ENCODE peak calls at places on chromosomes 4 and X, in nine cellular contexts. L is epithelial cell of esophagus, C is esophagus squamous epithelium, B is astrocyte of the spinal cord, A is heart left ventricle, M is HFFc6, I is brain microvascular endothelial cell, Z is suprapubic skin, O is pancreas. J is an unnamed sample.
A peak's percentile ranks its signal among the peaks of the same experiment; 100 is the strongest.

GRCh38 chr4:3387154-3387942 is 54.4 kb upstream of the HGFAC start:
- DNase-seq in C (no peak), L (peak; percentile 31), Z (no peak), A (no peak), I (no peak), B (no peak), O (no peak), M (no peak), J (no peak)

GRCh38 chr4:7444314-7444713 is 9.6 kb upstream of the PSAPL1 start:
- DNase-seq in A (no peak), C (no peak), Z (no peak), O (no peak), M (no peak), I (no peak), L (no peak), B (no peak), J (no peak)

GRCh38 chr4:78951862-78952472 is 12.7 kb upstream of the PAQR3 start:
- DNase-seq in L (peak; percentile 54), B (peak; percentile 43), C (no peak), A (no peak), I (no peak), Z (no peak), M (peak; percentile 21), O (no peak), J (no peak)

GRCh38 chr4:111605111-111605510 is 540.1 kb upstream of the FAM241A start:
- DNase-seq in L (peak; percentile 67), I (no peak), Z (no peak), M (no peak), B (no peak), O (no peak), C (no peak), A (no peak), J (no peak)

GRCh38 chrX:132016628-132017430 is 6.3 kb upstream of the STK26 start:
- DNase-seq in L (no peak), I (no peak), B (no peak), Z (no peak), A (no peak), M (no peak), O (no peak), C (no peak), J (no peak)

GRCh38 chr4:186345184-186345583 is 79.2 kb downstream of the F11 start:
- DNase-seq in O (no peak), M (no peak), B (no peak), C (no peak), Z (no peak), A (no peak), I (no peak), L (no peak), J (no peak)

GRCh38 chr4:47195706-47196105 is 164.3 kb downstream of the GABRB1 start:
- DNase-seq in A (no peak), O (no peak), C (no peak), Z (no peak), M (no peak), L (peak; percentile 38), B (no peak), I (peak; percentile 48), J (no peak)

GRCh38 chr4:124940387-124940786 is 227.9 kb upstream of the ANKRD50 start:
- DNase-seq in M (peak; percentile 95), A (no peak), B (peak; percentile 97), I (peak; percentile 85), O (no peak), C (no peak), Z (no peak), L (peak; percentile 93), J (no peak)

GRCh38 chr4:174749091-174749490 is 80.0 kb downstream of the GLRA3 start:
- DNase-seq in M (no peak), L (no peak), C (no peak), B (peak; percentile 76), I (no peak), Z (no peak), A (no peak), O (no peak), J (no peak)

GRCh38 chr4:153639556-153640475 is 44.3 kb upstream of the TLR2 start:
- DNase-seq in I (no peak), M (no peak), Z (no peak), C (no peak), B (no peak), A (no peak), L (no peak), O (no peak), J (no peak)

GRCh38 chr4:153243464-153243863 is 39.2 kb downstream of the TRIM2 start:
- DNase-seq in A (no peak), L (no peak), B (no peak), O (no peak), C (no peak), Z (no peak), I (no peak), M (no peak), J (no peak)

GRCh38 chr4:53306729-53307128 is 59.1 kb downstream of the SCFD2 start:
- DNase-seq in A (no peak), L (no peak), B (no peak), M (peak; percentile 84), I (no peak), C (no peak), Z (no peak), O (no peak), J (no peak)

GRCh38 chr4:88409206-88409605 is 30.6 kb downstream of the HERC6 start:
- DNase-seq in L (no peak), C (no peak), O (no peak), B (no peak), A (no peak), I (no peak), M (no peak), Z (no peak), J (no peak)

GRCh38 chr4:81049310-81049709 is 18.8 kb downstream of the BMP3 start:
- DNase-seq in Z (no peak), O (no peak), C (no peak), B (no peak), L (no peak), A (no peak), M (no peak), I (no peak), J (no peak)

GRCh38 chrX:71917621-71918341 is 7.1 kb downstream of the NHSL2 start:
- DNase-seq in A (no peak), L (peak; percentile 37), B (no peak), O (no peak), C (no peak), Z (no peak), I (no peak), M (no peak), J (no peak)

GRCh38 chrX:103685396-103685795 is 1.1 kb downstream of the MORF4L2 start:
- DNase-seq in O (no peak), B (peak; percentile 13), Z (no peak), A (no peak), L (no peak), M (no peak), C (no peak), I (peak; percentile 6), J (no peak)

GRCh38 chrX:3609800-3610199 is 103.6 kb downstream of the PRKX start:
- DNase-seq in C (no peak), Z (no peak), M (peak; percentile 85), I (peak; percentile 58), L (peak; percentile 65), A (no peak), O (no peak), B (peak; percentile 81), J (no peak)

DNA sequence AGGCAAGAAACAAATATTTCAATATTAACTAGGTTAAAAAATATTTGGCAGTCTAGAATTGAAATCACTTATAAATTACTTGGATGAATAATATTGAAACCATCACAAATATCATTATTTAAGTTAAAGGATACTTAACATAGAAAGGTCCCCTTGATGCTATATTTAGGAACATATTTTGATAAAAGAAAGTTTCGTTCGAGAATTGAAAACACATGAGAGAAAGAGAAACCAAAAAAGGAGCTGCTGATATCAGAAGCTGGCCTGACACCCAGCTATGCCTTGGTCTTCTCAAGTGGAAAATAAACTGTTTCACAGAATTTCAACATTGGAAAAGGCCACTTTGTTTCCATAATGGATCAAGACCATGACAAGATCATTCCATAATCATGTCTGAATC is 762.4 kb downstream of the DMD start:
- DNase-seq in I (no peak), M (no peak), O (no peak), B (no peak), Z (no peak), A (no peak), C (no peak), L (no peak), J (no peak)
- TF ChIP-seq CTCF in I (no peak), M (no peak), O (no peak), B (no peak), Z (no peak), A (no peak), C (no peak), L (no peak), J (no peak)

DNA sequence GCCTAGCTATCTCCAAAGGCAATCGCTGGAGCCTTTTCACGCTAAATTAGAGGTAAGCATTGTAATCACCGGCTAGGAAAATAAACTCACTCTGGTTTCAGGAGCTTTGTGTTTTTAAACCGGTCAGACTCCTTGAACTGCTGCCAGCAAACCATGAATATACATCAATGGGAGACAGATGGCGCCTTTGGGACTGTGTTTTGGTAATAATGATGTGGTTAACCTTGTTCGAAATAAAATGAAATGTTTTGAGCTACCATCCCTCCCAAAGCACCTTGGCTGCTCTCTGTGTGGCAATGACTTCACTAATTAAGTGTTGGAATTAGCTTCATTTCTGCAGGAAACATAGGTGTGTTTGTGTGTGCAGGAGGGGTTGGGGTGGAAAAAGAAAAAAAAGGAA is 65.3 kb downstream of the CLNK start:
- DNase-seq in Z (no peak), A (no peak), M (no peak), C (no peak), B (peak; percentile 88), O (no peak), L (peak; percentile 62), I (peak; percentile 39), J (no peak)
- TF ChIP-seq CTCF in Z (no peak), A (no peak), M (no peak), C (no peak), B (no peak), O (no peak), L (peak; percentile 29), I (no peak), J (no peak)

DNA sequence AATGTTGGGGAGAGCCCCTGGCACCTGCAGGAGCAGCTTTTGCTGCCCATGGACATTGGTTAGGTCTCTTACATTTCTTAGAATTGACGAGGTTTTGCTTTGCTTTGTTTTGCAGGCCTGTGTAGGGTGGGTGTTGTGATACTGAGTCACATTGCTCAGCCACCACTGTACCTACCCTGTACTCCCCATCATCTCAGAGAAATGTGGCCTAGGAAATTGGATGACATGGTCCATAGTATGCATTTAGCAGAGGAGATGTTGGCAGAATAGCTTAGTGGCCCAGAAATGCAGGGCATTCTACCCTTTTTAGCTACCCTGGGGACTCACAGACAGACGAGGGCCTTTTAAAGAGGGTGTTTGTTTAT is 43.7 kb downstream of the IL21 start:
- DNase-seq in O (no peak), C (no peak), I (no peak), L (no peak), B (no peak), Z (no peak), A (no peak), M (no peak), J (no peak)
- TF ChIP-seq CTCF in O (no peak), C (no peak), I (no peak), L (no peak), B (no peak), Z (no peak), A (no peak), M (no peak), J (no peak)

DNA sequence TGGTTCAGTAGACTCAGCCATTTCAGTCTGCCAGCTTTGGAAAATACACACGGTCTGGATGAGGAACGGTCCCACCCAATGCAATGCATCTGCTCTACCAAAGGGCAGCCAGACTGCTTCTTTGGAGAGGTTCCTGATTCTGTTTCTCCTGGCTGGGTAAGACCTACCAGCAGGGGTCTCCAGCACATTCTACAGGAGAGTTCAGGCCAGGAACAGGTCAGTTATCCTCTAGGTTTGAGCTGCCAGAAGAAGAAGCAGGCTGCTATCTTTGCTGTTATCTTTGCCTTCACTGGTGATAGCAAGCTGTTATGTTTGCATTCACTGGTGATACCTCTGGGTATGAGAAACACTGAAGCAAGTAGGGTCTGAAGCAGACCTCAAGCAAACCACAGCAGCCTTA is 45.5 kb upstream of the PBDC1 start:
- DNase-seq in B (no peak), L (no peak), A (no peak), C (no peak), M (no peak), I (no peak), Z (no peak), O (no peak), J (no peak)
- TF ChIP-seq CTCF in B (no peak), L (no peak), A (no peak), C (no peak), M (no peak), I (no peak), Z (no peak), O (no peak), J (no peak)